ENCODE peak calls at places on chromosomes 7 and 10, in five cellular contexts. J, U, M, N and T are unnamed samples.

GRCh38 chr7:2151235-2151634 is 81.5 kb downstream of the MAD1L1 start:
- DNase-seq in U (peak; percentile 52), J (no peak), M (no peak), N (peak; percentile 15), T (no peak)

GRCh38 chr10:44745920-44746319 is 165.2 kb upstream of the TMEM72 start:
- DNase-seq in M (no peak), J (no peak), N (no peak), U (no peak), T (no peak)

GRCh38 chr7:129792721-129793120 is 160.0 kb downstream of the UBE2H start:
- DNase-seq in M (no peak), J (no peak), U (no peak), N (no peak), T (no peak)

GRCh38 chr7:149584009-149584408 is 86.4 kb upstream of the ZNF746 start:
- DNase-seq in J (no peak), N (no peak), U (no peak), M (no peak), T (no peak)

GRCh38 chr10:77052592-77052991 is 585.0 kb downstream of the KCNMA1 start:
- DNase-seq in U (no peak), M (no peak), N (no peak), J (no peak), T (no peak)

GRCh38 chr7:37538945-37539344 is 90.3 kb upstream of the ELMO1 start:
- DNase-seq in M (no peak), J (no peak), U (no peak), N (no peak), T (no peak)

GRCh38 chr7:41599760-41600159 is 103.1 kb downstream of the INHBA start:
- DNase-seq in U (no peak), N (no peak), M (peak; percentile 10), J (no peak), T (no peak)

GRCh38 chr7:69018200-69018599 is 580.1 kb upstream of the AUTS2 start:
- DNase-seq in M (no peak), J (peak; percentile 42), N (no peak), U (no peak), T (no peak)

GRCh38 chr10:64115913-64116643 is 594.9 kb downstream of the REEP3 start:
- DNase-seq in N (peak; percentile 51), M (peak; percentile 71), J (no peak), U (no peak), T (no peak)

GRCh38 chr10:35592421-35592820 is 12.7 kb upstream of the GJD4 start:
- DNase-seq in N (no peak), J (no peak), U (no peak), M (no peak), T (no peak)

GRCh38 chr10:34506773-34507172 is 308.3 kb downstream of the PARD3 start:
- DNase-seq in U (no peak), J (no peak), M (no peak), N (no peak), T (no peak)

GRCh38 chr10:98795467-98795866 is 348.7 kb upstream of the HPS1 start:
- DNase-seq in M (no peak), N (no peak), U (no peak), J (no peak), T (no peak)

GRCh38 chr7:34327681-34328080 is 330.3 kb upstream of the NPSR1 start:
- DNase-seq in N (no peak), J (no peak), M (no peak), U (no peak), T (no peak)

GRCh38 chr10:130301026-130301892 is 165.1 kb downstream of the GLRX3 start:
- DNase-seq in N (no peak), M (no peak), J (peak; percentile 84), U (peak; percentile 87), T (no peak)

GRCh38 chr10:34553753-34554152 is 261.3 kb downstream of the PARD3 start:
- DNase-seq in N (no peak), M (no peak), U (no peak), J (no peak), T (no peak)

GRCh38 chr10:18542832-18543231 is 108.6 kb downstream of the NSUN6 start:
- DNase-seq in J (no peak), U (no peak), N (no peak), M (no peak), T (no peak)

GRCh38 chr10:93749218-93749799 is 8.4 kb upstream of the LGI1 start:
- DNase-seq in J (no peak), M (no peak), N (no peak), U (no peak), T (no peak)

GRCh38 chr10:103238506-103239252 is 7.0 kb upstream of the RPEL1 start:
- DNase-seq in U (peak; percentile 40), J (no peak), M (peak; percentile 56), N (no peak), T (no peak)

GRCh38 chr7:71785216-71785615 is 626.9 kb downstream of the CALN1 start:
- DNase-seq in M (no peak), J (peak; percentile 34), U (no peak), N (no peak), T (no peak)

GRCh38 chr10:34699904-34700303 is 115.2 kb downstream of the PARD3 start:
- DNase-seq in J (no peak), M (no peak), N (no peak), U (no peak), T (no peak)

GRCh38 chr7:139115104-139115503 is 5.6 kb upstream of the ZC3HAV1 start:
- DNase-seq in M (no peak), U (no peak), N (no peak), J (no peak), T (no peak)

GRCh38 chr10:121891103-121891502 is 36.7 kb downstream of the ATE1 start:
- DNase-seq in J (no peak), M (no peak), U (no peak), N (no peak), T (no peak)

GRCh38 chr10:128116851-128117615 is 9.2 kb downstream of the MKI67 start:
- DNase-seq in M (no peak), J (no peak), U (no peak), N (no peak), T (no peak)